ENCODE peak calls at places on chromosomes 7 and 10, in nine cellular contexts. K is heart left ventricle, A is upper lobe of left lung, X is NB4, Q is stomach, S is erythroblast, F is A549, H is tibial nerve, T is IMR-90. V is an unnamed sample.

GRCh38 chr10:99236627-99237309 is 1.1 kb upstream of the HPSE2 start:
- DNase-seq in K (no peak), A (no peak), X (no peak), Q (no peak), S (no peak), F (no peak), H (no peak), T (no peak), V (no peak)

GRCh38 chr7:35026154-35026553 is 11.1 kb downstream of the DPY19L1 start:
- DNase-seq in K (no peak), A (no peak), X (no peak), Q (no peak), S (no peak), F (no peak), H (no peak), T (no peak), V (no peak)

GRCh38 chr10:43201545-43202131 is 63.4 kb downstream of the CSGALNACT2 start:
- DNase-seq in K (no peak), A (peak), X (no peak), Q (peak), S (no peak), F (no peak), H (no peak), T (no peak), V (no peak)

GRCh38 chr7:112202819-112203218 is 3.4 kb downstream of the DOCK4 start:
- DNase-seq in K (peak), A (no peak), X (peak), Q (peak), S (peak), F (no peak), H (no peak), T (no peak), V (no peak)

GRCh38 chr10:131876021-131876420 is 24.8 kb upstream of the PPP2R2D start:
- DNase-seq in K (no peak), A (no peak), X (no peak), Q (no peak), S (no peak), F (no peak), H (no peak), T (no peak), V (no peak)

GRCh38 chr10:106652279-106652678 is 512.2 kb downstream of the SORCS1 start:
- DNase-seq in K (no peak), A (peak), X (peak), Q (no peak), S (no peak), F (no peak), H (no peak), T (no peak), V (no peak)

GRCh38 chr10:44752451-44753441 is 158.4 kb upstream of the TMEM72 start:
- DNase-seq in K (no peak), A (no peak), X (no peak), Q (no peak), S (no peak), F (no peak), H (no peak), T (peak), V (peak)

GRCh38 chr10:77801474-77802238 is 124.9 kb downstream of the DLG5 start:
- DNase-seq in K (no peak), A (no peak), X (peak), Q (no peak), S (no peak), F (no peak), H (no peak), T (peak), V (peak)

GRCh38 chr10:122650331-122650730 is 49.3 kb downstream of the C10orf120 start:
- DNase-seq in K (no peak), A (no peak), X (no peak), Q (no peak), S (no peak), F (no peak), H (no peak), T (no peak), V (no peak)

GRCh38 chr7:135714534-135715009 is 13.4 kb downstream of the SLC13A4 start:
- DNase-seq in K (no peak), A (peak), X (no peak), Q (no peak), S (no peak), F (peak), H (no peak), T (peak), V (peak)

GRCh38 chr7:101121996-101122932 is 4.6 kb upstream of the SERPINE1 start:
- DNase-seq in K (peak), A (no peak), X (no peak), Q (peak), S (no peak), F (peak), H (peak), T (peak), V (peak)
- TF ChIP-seq POLR2A in K (no peak), A (no peak), X (no peak), Q (no peak), S (no peak), F (peak), H (no peak), T (peak), V (no peak)

GRCh38 chr7:36086571-36086970 is 66.5 kb upstream of the EEPD1 start:
- DNase-seq in K (no peak), A (no peak), X (no peak), Q (no peak), S (no peak), F (no peak), H (no peak), T (no peak), V (no peak)

GRCh38 chr7:36085096-36085495 is 68.0 kb upstream of the EEPD1 start:
- DNase-seq in K (no peak), A (peak), X (no peak), Q (no peak), S (no peak), F (no peak), H (no peak), T (no peak), V (no peak)

GRCh38 chr7:36083626-36084380 is 69.3 kb upstream of the EEPD1 start:
- DNase-seq in K (no peak), A (no peak), X (no peak), Q (no peak), S (no peak), F (no peak), H (no peak), T (no peak), V (no peak)

GRCh38 chr7:36082910-36083309 is 70.1 kb upstream of the EEPD1 start:
- DNase-seq in K (no peak), A (no peak), X (peak), Q (no peak), S (peak), F (no peak), H (no peak), T (no peak), V (no peak)

DNA sequence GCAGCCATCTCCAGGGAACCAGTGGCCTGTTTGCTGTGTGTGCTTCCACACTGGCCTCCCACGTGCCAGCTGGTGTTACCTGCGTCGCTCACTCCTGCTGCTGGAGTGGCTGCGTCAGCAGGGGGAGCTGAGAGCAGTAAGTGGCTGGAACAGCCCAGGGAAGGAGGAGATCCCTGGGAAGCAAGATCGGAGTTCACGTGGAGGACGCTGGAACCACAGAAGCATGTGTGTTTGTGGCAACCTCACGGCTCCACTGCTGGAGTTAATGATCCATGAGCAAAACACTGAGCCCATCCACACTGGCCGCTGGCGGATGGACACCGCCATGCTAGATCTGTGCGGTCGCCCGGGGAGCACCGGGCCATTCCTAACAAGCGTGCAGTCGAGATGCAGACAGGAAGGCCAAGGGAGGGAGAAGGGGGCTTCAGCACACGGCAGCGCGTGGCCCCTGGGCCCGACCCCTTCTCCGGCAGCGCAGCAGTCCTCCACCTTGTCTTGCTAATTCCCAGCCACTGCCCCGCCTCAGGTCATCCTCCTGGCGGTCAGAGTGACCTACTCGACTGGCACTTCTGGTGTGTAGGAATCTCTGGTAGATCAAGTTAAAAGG is 68.5 kb upstream of the EEPD1 start:
- DNase-seq in K (peak), A (peak), X (peak), Q (peak), S (no peak), F (peak), H (no peak), T (peak), V (no peak)
- TF ChIP-seq POLR2A in K (no peak), A (no peak), X (no peak), Q (no peak), S (no peak), F (no peak), H (no peak), T (no peak), V (no peak)

GRCh38 chr7:74225400-74225799 is 15.6 kb downstream of the LAT2 start:
- DNase-seq in K (no peak), A (no peak), X (peak), Q (no peak), S (no peak), F (no peak), H (no peak), T (no peak), V (no peak)
- TF ChIP-seq POLR2A in K (no peak), A (no peak), X (peak), Q (no peak), S (no peak), F (no peak), H (no peak), T (no peak), V (no peak)

DNA sequence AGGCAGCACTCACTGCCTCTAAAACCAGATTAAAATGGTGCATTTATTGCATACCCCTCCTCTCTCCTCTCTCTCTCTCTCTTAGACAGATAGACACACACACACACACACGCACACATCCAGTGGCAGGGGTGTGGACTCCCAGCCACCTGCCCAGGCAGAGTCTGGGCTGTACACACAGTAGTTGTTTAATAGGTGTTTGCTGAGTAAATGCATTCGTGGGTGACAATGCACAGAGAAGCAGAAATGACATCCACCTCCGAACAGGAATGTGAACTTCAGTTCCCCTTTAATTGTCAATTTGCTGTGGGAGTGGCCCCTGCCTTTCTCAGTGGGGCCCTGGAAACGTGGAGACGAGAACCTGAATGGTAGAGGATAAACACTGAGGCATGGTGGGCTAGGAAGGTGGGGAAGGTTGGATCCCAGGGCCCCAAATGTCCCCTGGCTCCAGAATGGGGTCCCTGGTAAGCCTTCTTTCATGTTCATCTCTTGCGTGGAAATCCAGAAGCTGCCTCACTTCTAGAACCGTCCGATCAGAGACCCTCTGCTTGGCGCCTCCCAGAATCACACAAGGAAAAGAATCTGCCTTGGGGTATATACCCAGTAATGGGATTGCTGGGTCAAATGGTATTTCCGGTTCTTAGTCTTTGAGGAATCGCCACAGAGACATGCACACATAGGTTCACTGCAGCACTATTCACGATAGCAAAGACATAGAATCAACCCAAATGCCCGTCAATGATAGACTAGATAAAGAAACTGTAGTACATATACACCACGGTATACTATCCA is 58.5 kb upstream of the ECHDC3 start:
- DNase-seq in K (no peak), A (no peak), X (no peak), Q (no peak), S (no peak), F (no peak), H (no peak), T (no peak), V (no peak)
- TF ChIP-seq POLR2A in K (no peak), A (no peak), X (no peak), Q (no peak), S (no peak), F (no peak), H (no peak), T (no peak), V (no peak)

DNA sequence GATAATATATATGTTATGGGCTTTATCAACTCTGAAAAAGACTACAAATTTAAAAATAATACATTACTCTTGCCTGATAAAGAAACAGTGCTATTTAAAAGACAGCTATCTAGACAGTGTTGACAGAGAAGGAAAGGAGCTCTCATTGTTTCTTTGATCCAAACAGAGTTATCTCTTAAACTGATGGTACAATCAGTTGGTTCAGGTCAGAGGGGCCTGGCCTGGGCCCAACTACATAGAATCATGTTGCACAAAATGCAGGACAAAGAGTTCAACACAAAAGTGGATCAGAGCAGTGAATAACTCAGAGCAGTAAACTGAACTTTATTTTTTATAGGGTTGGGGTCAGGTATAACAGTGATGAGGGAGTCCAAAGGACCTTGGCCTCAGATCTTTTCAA is 33.8 kb upstream of the SEMA3D start:
- DNase-seq in K (no peak), A (no peak), X (no peak), Q (no peak), S (no peak), F (no peak), H (no peak), T (no peak), V (no peak)
- TF ChIP-seq POLR2A in K (no peak), A (no peak), X (no peak), Q (no peak), S (no peak), F (no peak), H (no peak), T (no peak), V (no peak)

GRCh38 chr10:50739618-50740350 is at the start of gene ASAH2B:
- DNase-seq in K (peak), A (peak), X (no peak), Q (peak), S (peak), F (peak), H (peak), T (peak), V (peak)
- TF ChIP-seq POLR2A in K (no peak), A (peak), X (no peak), Q (no peak), S (peak), F (peak), H (no peak), T (peak), V (peak)

DNA sequence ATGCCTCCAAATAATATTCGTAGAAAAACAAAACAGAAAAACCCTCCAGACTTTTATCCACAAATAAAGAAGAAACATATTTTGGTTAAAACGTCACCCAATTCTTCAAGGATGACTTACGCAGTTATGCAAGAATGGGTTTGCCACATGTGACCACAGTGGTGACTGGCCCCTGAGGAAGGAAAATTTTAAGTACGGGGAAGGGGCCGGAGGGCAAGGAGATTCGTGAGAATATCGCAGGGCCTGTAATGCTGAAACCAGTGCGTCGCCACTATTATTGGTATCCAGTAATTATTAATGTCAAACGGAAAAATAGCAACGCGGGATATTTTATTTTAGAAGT is 552 bp upstream of the MRPS24 start:
- DNase-seq in K (no peak), A (no peak), X (peak), Q (no peak), S (peak), F (peak), H (no peak), T (peak), V (peak)
- TF ChIP-seq POLR2A in K (no peak), A (no peak), X (no peak), Q (no peak), S (no peak), F (no peak), H (no peak), T (peak), V (no peak)

DNA sequence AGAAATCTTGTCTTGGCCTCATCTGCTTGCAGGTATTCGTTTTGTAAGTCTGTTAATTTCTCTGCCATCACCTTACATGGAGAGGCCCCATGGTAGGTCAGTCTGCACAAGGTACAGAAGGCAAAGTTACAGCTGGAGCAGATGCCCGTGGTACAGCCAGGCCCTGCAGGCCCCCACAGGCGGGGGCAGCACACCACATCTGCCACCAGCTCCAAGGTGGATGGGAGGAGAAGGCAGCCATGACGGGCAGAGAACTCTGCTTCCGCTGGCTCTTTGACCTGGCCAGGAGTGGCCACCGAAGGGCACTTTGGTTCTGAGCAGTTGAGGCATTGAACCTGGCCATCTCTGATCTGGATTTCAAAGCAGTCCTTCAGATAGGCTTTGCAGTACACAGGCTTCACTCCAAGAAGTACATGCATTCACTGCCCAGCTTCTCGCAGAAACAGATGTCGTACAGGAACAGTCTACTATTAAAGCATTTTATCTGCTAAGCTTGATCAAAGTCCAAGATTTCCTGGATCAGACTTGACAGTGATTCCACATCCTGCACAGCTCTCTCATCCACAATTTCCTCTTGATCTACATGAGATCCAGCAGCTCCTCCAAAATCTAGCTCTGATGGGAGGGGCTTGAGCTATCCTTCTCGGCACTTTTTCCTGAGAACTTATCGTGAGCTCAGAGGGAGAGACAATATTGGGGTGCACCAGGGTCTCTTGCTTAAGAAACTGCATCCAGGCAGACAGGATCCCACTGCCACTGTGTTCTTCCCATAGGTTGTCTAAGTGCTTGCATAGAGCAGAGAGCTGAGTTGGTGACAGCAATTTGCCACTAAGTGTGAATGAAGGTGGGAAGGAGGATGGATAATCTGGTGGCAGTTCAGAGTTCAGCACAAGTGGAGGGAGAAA is 120.7 kb downstream of the TRRAP start:
- DNase-seq in K (no peak), A (no peak), X (no peak), Q (no peak), S (no peak), F (no peak), H (no peak), T (no peak), V (no peak)
- TF ChIP-seq POLR2A in K (no peak), A (no peak), X (no peak), Q (no peak), S (no peak), F (no peak), H (no peak), T (no peak), V (no peak)

GRCh38 chr7:102472126-102473041 is 6.3 kb downstream of the POLR2J start:
- DNase-seq in K (peak), A (peak), X (no peak), Q (no peak), S (peak), F (no peak), H (no peak), T (no peak), V (no peak)
- TF ChIP-seq POLR2A in K (no peak), A (no peak), X (no peak), Q (no peak), S (no peak), F (no peak), H (no peak), T (no peak), V (peak)

DNA sequence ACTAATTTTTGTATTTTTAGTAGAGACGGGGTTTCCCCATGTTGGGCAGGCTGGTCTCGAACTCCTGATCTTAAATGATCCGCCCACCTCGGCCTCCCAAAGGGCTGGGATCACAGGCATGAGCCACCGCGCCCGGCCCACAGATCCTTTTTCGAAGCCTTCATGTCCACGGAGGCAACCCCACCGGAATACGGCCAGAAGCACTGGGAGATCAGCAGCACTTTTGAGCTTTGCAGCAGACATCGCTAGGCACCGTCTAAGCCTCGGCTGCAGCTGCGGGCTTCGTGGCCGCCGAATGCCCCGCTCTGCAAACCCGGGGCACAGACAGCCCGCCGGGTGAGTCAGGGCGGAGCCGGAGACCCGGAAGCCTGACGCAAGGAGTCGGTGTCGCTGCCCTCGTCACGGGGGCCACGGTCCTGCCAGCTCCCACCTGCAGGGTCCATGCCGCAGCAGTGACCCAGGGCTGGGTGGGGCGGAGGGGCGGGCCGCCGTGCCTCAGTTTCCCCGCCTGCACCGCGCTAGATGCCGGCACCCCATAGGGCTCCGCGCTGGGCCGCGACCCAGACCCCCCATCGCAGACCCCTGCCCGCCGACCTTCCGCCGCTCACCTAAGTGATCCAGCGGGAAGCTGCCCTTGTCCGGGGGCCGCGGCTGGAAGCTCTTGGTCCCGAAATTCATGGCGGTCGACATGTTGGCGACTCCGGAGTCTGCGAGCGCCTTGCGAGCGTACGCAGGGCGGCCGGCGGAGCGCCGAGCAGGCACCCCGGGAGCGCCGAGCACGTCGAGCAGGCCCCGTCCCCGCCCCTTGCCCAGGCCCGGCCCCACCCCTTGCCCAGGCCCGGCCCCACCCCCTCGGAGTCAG is at the start of gene COX19:
- DNase-seq in K (peak), A (peak), X (peak), Q (peak), S (peak), F (peak), H (peak), T (peak), V (peak)
- TF ChIP-seq POLR2A in K (no peak), A (peak), X (peak), Q (no peak), S (peak), F (peak), H (peak), T (peak), V (peak)